ENCODE peak calls at places on chromosomes 2 and 18, in four cellular contexts. B is dorsolateral prefrontal cortex, S is Peyer's patch, Y is heart left ventricle. J is an unnamed sample.

GRCh38 chr2:222907790-222908431 is 47.1 kb downstream of the ACSL3 start:
- DNase-seq in B (no peak), S (no peak), Y (no peak), J (no peak)

GRCh38 chr2:120358734-120359465 is 13.0 kb downstream of the INHBB start:
- DNase-seq in S (no peak), B (no peak), Y (no peak), J (no peak)

GRCh38 chr18:23458830-23459529 is 5.9 kb downstream of the RIOK3 start:
- DNase-seq in S (no peak), B (no peak), Y (no peak), J (no peak)

GRCh38 chr2:152826880-152827279 is 108.5 kb downstream of the ARL6IP6 start:
- DNase-seq in S (no peak), Y (no peak), B (no peak), J (no peak)

GRCh38 chr2:118495278-118495677 is 352.2 kb downstream of the EN1 start:
- DNase-seq in B (no peak), Y (no peak), S (no peak), J (no peak)

GRCh38 chr18:36411745-36412168 is 114.2 kb downstream of the FHOD3 start:
- DNase-seq in S (no peak), B (no peak), Y (no peak), J (no peak)

GRCh38 chr2:160328748-160329147 is 128.7 kb upstream of the ITGB6 start:
- DNase-seq in B (no peak), S (no peak), Y (no peak), J (no peak)

GRCh38 chr2:239465017-239466001 is 64.5 kb upstream of the HDAC4 start:
- DNase-seq in Y (peak; percentile 67), B (peak; percentile 90), S (peak; percentile 38), J (no peak)

GRCh38 chr2:179655627-179656026 is 205.8 kb downstream of the ZNF385B start:
- DNase-seq in B (no peak), S (no peak), Y (no peak), J (no peak)

GRCh38 chr2:173210270-173211196 is 134.9 kb downstream of the MAP3K20 start:
- DNase-seq in S (peak; percentile 30), B (peak; percentile 44), Y (peak; percentile 83), J (no peak)

GRCh38 chr2:86706220-86706619 is 13.9 kb upstream of the RMND5A start:
- DNase-seq in S (no peak), B (no peak), Y (no peak), J (no peak)

GRCh38 chr2:72745679-72746368 is 80.0 kb downstream of the EXOC6B start:
- DNase-seq in S (no peak), Y (no peak), B (no peak), J (no peak)

GRCh38 chr2:140585016-140585415 is 1545.8 kb downstream of the LRP1B start:
- DNase-seq in Y (no peak), B (no peak), S (no peak), J (no peak)

GRCh38 chr2:54084600-54084999 is 30.8 kb upstream of the ACYP2 start:
- DNase-seq in B (peak; percentile 45), S (no peak), Y (no peak), J (no peak)
- TF ChIP-seq CTCF in B (peak; percentile 71), S (no peak), Y (peak; percentile 27), J (no peak)

GRCh38 chr2:44707945-44708645 is 233.4 kb upstream of the SIX3 start:
- DNase-seq in Y (no peak), B (no peak), S (no peak), J (no peak)
- H3K4me3 ChIP-seq in Y (no peak overlapping the region), B (no peak overlapping the region), S (no peak overlapping the region), J (no peak overlapping the region)

GRCh38 chr2:144421606-144422510 is 98.1 kb downstream of the ZEB2 start:
- DNase-seq in S (no peak), B (no peak), Y (no peak), J (no peak)

GRCh38 chr2:144415381-144415780 is 104.5 kb downstream of the ZEB2 start:
- DNase-seq in S (no peak), Y (no peak), B (no peak), J (no peak)

GRCh38 chr2:144414324-144414845 is 105.5 kb downstream of the ZEB2 start:
- DNase-seq in B (no peak), S (no peak), Y (no peak), J (peak; percentile 18)

GRCh38 chr2:144424559-144425240 is 95.2 kb downstream of the ZEB2 start:
- DNase-seq in B (no peak), S (no peak), Y (no peak), J (no peak)

GRCh38 chr2:144419218-144419617 is 100.7 kb downstream of the ZEB2 start:
- DNase-seq in B (no peak), S (no peak), Y (no peak), J (no peak)
- TF ChIP-seq CTCF in B (no peak), S (no peak), Y (no peak), J (no peak)

GRCh38 chr2:104872866-104873688 is 19.2 kb downstream of the POU3F3 start:
- DNase-seq in Y (peak; percentile 47), B (peak; percentile 93), S (peak; percentile 36), J (no peak)

GRCh38 chr2:104872034-104872865 is 18.3 kb downstream of the POU3F3 start:
- DNase-seq in B (peak; percentile 67), S (no peak), Y (no peak), J (no peak)

GRCh38 chr2:104873689-104874054 is 19.8 kb downstream of the POU3F3 start:
- DNase-seq in Y (no peak), S (no peak), B (no peak), J (no peak)

GRCh38 chr2:104870249-104870816 is 16.4 kb downstream of the POU3F3 start:
- DNase-seq in Y (no peak), B (no peak), S (no peak), J (no peak)

GRCh38 chr2:104871566-104872033 is 17.7 kb downstream of the POU3F3 start:
- DNase-seq in B (no peak), S (no peak), Y (no peak), J (no peak)
- H3K4me3 ChIP-seq in B (peak overlapping the region; percentile 66), S (no peak overlapping the region), Y (no peak overlapping the region), J (no peak overlapping the region)

DNA sequence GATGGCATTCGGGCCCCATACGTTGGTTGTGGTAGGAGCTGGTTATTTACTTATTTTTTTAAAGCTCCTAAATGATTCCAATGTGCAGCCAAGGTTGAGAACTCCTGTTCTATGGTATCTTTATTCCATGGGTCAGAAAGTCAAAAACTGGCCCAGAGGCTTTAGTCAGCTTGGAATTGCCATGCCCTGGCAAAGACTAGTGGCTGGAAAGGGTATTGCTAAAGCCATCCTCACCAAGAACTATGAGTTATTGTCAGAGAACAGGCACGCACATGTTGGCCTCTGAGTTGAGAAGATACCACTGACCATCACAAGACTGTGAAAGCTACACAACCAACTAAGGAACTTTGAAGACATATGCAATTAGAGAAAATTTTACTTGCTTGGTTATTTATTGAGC is 47.9 kb upstream of the ACMSD start:
- DNase-seq in S (no peak), Y (no peak), B (no peak), J (no peak)
- TF ChIP-seq CTCF in S (no peak), Y (no peak), B (no peak), J (peak; percentile 14)